ENCODE peak calls at places on chromosomes 1 and 21, in ten cellular contexts. F is pancreas; M is activated T-cell treated with anti-CD3 and anti-CD28 coated beads, Interleukin-2, amount 50 U/mL, for 72 hours; R is gastroesophageal sphincter; W is naive B cell; X is CD4-positive, alpha-beta T cell; P is activated CD8-positive, alpha-beta memory T cell treated with anti-CD3 and anti-CD28 coated beads, Interleukin-2, amount 10 ng/mL, durations not matched to agents 7 days and 5 days; K is activated naive CD8-positive, alpha-beta T cell treated with anti-CD3 and anti-CD28 coated beads, Interleukin-2, amount 50 U/mL, for 24 hours; G is heart right ventricle; E is lower lobe of right lung. A is an unnamed sample.

GRCh38 chr1:235272851-235273250 is 55.1 kb downstream of the ARID4B start:
- ATAC-seq in F (peak; percentile 14), M (no peak), R (no peak), W (no peak), X (no peak), P (no peak), K (no peak), G (no peak), E (peak; percentile 51), A (no peak)

GRCh38 chr1:31985430-31985829 is 28.2 kb upstream of the KHDRBS1 start:
- ATAC-seq in F (peak; percentile 30), M (peak; percentile 67), R (peak; percentile 28), W (peak; percentile 85), X (peak; percentile 51), P (no peak), K (peak; percentile 45), G (no peak), E (peak; percentile 52), A (peak; percentile 78)

GRCh38 chr1:15941899-15942660 is 33.8 kb downstream of the ZBTB17 start:
- ATAC-seq in F (peak; percentile 69), M (peak; percentile 8), R (no peak), W (no peak), X (no peak), P (no peak), K (no peak), G (no peak), E (no peak), A (no peak)

GRCh38 chr21:44399955-44400790 is 46.8 kb downstream of the TRPM2 start:
- ATAC-seq in F (no peak), M (no peak), R (no peak), W (no peak), X (no peak), P (no peak), K (peak; percentile 17), G (no peak), E (no peak), A (no peak)

GRCh38 chr1:163701783-163702182 is 380.0 kb downstream of the NUF2 start:
- ATAC-seq in F (no peak), M (no peak), R (no peak), W (no peak), X (no peak), P (no peak), K (no peak), G (no peak), E (no peak), A (no peak)

GRCh38 chr1:160629286-160630210 is 17.3 kb downstream of the SLAMF1 start:
- ATAC-seq in F (peak; percentile 62), M (peak; percentile 15), R (no peak), W (peak; percentile 86), X (peak; percentile 82), P (peak; percentile 42), K (peak; percentile 6), G (peak; percentile 63), E (peak; percentile 14), A (peak; percentile 53)

GRCh38 chr1:158819461-158820443 is 11.4 kb upstream of the MNDA start:
- ATAC-seq in F (peak; percentile 41), M (peak; percentile 100), R (no peak), W (no peak), X (peak; percentile 67), P (peak; percentile 96), K (peak; percentile 88), G (no peak), E (peak; percentile 68), A (no peak)

GRCh38 chr1:158930504-158930903 is 848 bp upstream of the PYHIN1 start:
- ATAC-seq in F (no peak), M (peak; percentile 73), R (no peak), W (no peak), X (peak; percentile 58), P (peak; percentile 68), K (peak; percentile 40), G (no peak), E (peak; percentile 30), A (peak; percentile 53)

GRCh38 chr1:167697667-167698141 is 24.1 kb upstream of the MPZL1 start:
- ATAC-seq in F (peak; percentile 82), M (no peak), R (peak; percentile 52), W (peak; percentile 46), X (no peak), P (no peak), K (no peak), G (peak; percentile 91), E (peak; percentile 52), A (no peak)

GRCh38 chr1:180397190-180397589 is 105.2 kb downstream of the ACBD6 start:
- ATAC-seq in F (no peak), M (no peak), R (no peak), W (no peak), X (no peak), P (no peak), K (no peak), G (no peak), E (no peak), A (no peak)

GRCh38 chr1:211382714-211383480 is 56.3 kb downstream of the TRAF5 start:
- ATAC-seq in F (peak; percentile 100), M (peak; percentile 91), R (peak; percentile 100), W (peak; percentile 95), X (peak; percentile 82), P (peak; percentile 95), K (peak; percentile 82), G (peak; percentile 100), E (peak; percentile 99), A (peak; percentile 97)

GRCh38 chr1:99891997-99892396 is 41.8 kb downstream of the AGL start:
- ATAC-seq in F (no peak), M (no peak), R (no peak), W (no peak), X (no peak), P (no peak), K (no peak), G (no peak), E (no peak), A (no peak)

GRCh38 chr1:36162680-36163079 is 6.7 kb downstream of the MAP7D1 start:
- ATAC-seq in F (no peak), M (no peak), R (no peak), W (no peak), X (no peak), P (no peak), K (no peak), G (peak; percentile 6), E (no peak), A (no peak)

GRCh38 chr1:167593860-167594259 is 36.2 kb upstream of the RCSD1 start:
- ATAC-seq in F (no peak), M (no peak), R (no peak), W (no peak), X (no peak), P (no peak), K (no peak), G (no peak), E (peak; percentile 43), A (no peak)

GRCh38 chr1:211606914-211607751 is 28.2 kb upstream of the SLC30A1 start:
- ATAC-seq in F (peak; percentile 75), M (peak; percentile 81), R (peak; percentile 52), W (peak; percentile 97), X (peak; percentile 64), P (peak; percentile 53), K (peak; percentile 49), G (peak; percentile 71), E (peak; percentile 87), A (peak; percentile 94)

GRCh38 chr1:27005648-27006496 is 6.8 kb downstream of the TENT5B start:
- ATAC-seq in F (no peak), M (no peak), R (no peak), W (no peak), X (no peak), P (no peak), K (no peak), G (no peak), E (peak; percentile 43), A (no peak)

GRCh38 chr1:184608581-184608980 is 146.1 kb downstream of the EDEM3 start:
- ATAC-seq in F (no peak), M (no peak), R (no peak), W (no peak), X (no peak), P (no peak), K (no peak), G (peak; percentile 31), E (no peak), A (no peak)

GRCh38 chr1:17632541-17633193 is 93.2 kb downstream of the ARHGEF10L start:
- ATAC-seq in F (no peak), M (no peak), R (no peak), W (no peak), X (no peak), P (no peak), K (no peak), G (no peak), E (no peak), A (no peak)